ENCODE peak calls at places on chromosomes 7 and 10, in five cellular contexts. P is Calu3; C is posterior cingulate gyrus; N is activated T-cell treated with anti-CD3 and anti-CD28 coated beads, Interleukin-2, amount 50 U/mL, for 48 hours; K is NCI-H82. I is an unnamed sample.

GRCh38 chr7:134004829-134005505 is 122.2 kb upstream of the LRGUK start:
- DNase-seq in K (peak; percentile 94), P (no peak), C (no peak), N (no peak), I (peak; percentile 92)

GRCh38 chr10:30759423-30759822 is 129.9 kb upstream of the LYZL2 start:
- DNase-seq in K (no peak), C (no peak), N (no peak), P (no peak), I (no peak)

GRCh38 chr10:4541292-4541691 is 284.7 kb upstream of the AKR1E2 start:
- DNase-seq in C (no peak), P (peak; percentile 53), K (no peak), N (no peak), I (no peak)

GRCh38 chr10:125779403-125780327 is 4.0 kb upstream of the MMP21 start:
- DNase-seq in P (no peak), N (no peak), K (peak; percentile 96), C (no peak), I (no peak)

GRCh38 chr10:124732931-124733536 is 11.1 kb downstream of the FAM53B start:
- DNase-seq in K (no peak), P (no peak), C (peak; percentile 11), N (peak; percentile 86), I (no peak)

GRCh38 chr7:128876127-128876526 is 13.5 kb downstream of the ATP6V1F start:
- DNase-seq in C (no peak), K (no peak), P (no peak), N (no peak), I (no peak)

GRCh38 chr7:45143616-45144015 is 14.0 kb upstream of the RAMP3 start:
- DNase-seq in C (no peak), P (no peak), N (no peak), K (no peak), I (no peak)

GRCh38 chr7:521221-522070 is 1.8 kb upstream of the PDGFA start:
- DNase-seq in C (peak; percentile 66), N (peak; percentile 39), K (no peak), P (peak; percentile 70), I (peak; percentile 43)

GRCh38 chr7:130444230-130444629 is 3.4 kb upstream of the CEP41 start:
- DNase-seq in N (no peak), C (no peak), K (no peak), P (no peak), I (no peak)

GRCh38 chr10:121662945-121663917 is 65.0 kb upstream of the FGFR2 start:
- DNase-seq in C (peak; percentile 32), K (peak; percentile 38), P (no peak), N (peak; percentile 19), I (no peak)

GRCh38 chr10:45001382-45002148 is 842 bp downstream of the ZNF22 start:
- DNase-seq in P (peak; percentile 68), N (peak; percentile 75), K (peak; percentile 42), C (peak; percentile 54), I (no peak)

GRCh38 chr10:96236090-96236478 is 35.3 kb downstream of the BLNK start:
- DNase-seq in K (no peak), C (no peak), P (no peak), N (no peak), I (no peak)

GRCh38 chr7:23691320-23691719 is 11.3 kb downstream of the FAM221A start:
- DNase-seq in K (peak; percentile 10), N (no peak), C (no peak), P (no peak), I (no peak)

GRCh38 chr7:33667261-33667660 is 238.1 kb upstream of the BMPER start:
- DNase-seq in N (no peak), P (no peak), C (no peak), K (no peak), I (no peak)

GRCh38 chr7:93036807-93037206 is 81.0 kb downstream of the SAMD9 start:
- DNase-seq in C (no peak), K (peak; percentile 81), P (no peak), N (no peak), I (no peak)

GRCh38 chr10:103765168-103765567 is 90.2 kb downstream of the SH3PXD2A start:
- DNase-seq in C (no peak), N (no peak), P (no peak), K (no peak), I (no peak)

GRCh38 chr7:114026486-114027089 is 107.8 kb upstream of the PPP1R3A start:
- DNase-seq in P (peak; percentile 43), K (peak; percentile 89), C (no peak), N (no peak), I (peak; percentile 4)

GRCh38 chr10:21724695-21725371 is 190.8 kb downstream of the MLLT10 start:
- DNase-seq in N (no peak), P (peak; percentile 90), C (peak; percentile 69), K (peak; percentile 97), I (peak; percentile 92)

GRCh38 chr10:47049056-47049851 is 138.0 kb downstream of the PTPN20 start:
- DNase-seq in K (no peak), C (no peak), P (no peak), N (no peak), I (no peak)

GRCh38 chr10:62491597-62491996 is 117.4 kb downstream of the ZNF365 start:
- DNase-seq in P (no peak), C (no peak), K (no peak), N (no peak), I (no peak)

GRCh38 chr7:91869661-91870060 is 10.8 kb downstream of the MTERF1 start:
- DNase-seq in P (no peak), N (no peak), C (no peak), K (no peak), I (no peak)

GRCh38 chr7:94509264-94509878 is at the start of gene CASD1:
- DNase-seq in N (peak; percentile 71), P (peak; percentile 38), K (peak; percentile 75), C (peak; percentile 61), I (peak; percentile 55)

GRCh38 chr7:47093254-47093798 is 488.6 kb downstream of the TNS3 start:
- DNase-seq in K (no peak), C (no peak), P (no peak), N (no peak), I (no peak)

GRCh38 chr7:70788276-70788675 is 343.7 kb upstream of the GALNT17 start:
- DNase-seq in C (no peak), P (no peak), N (no peak), K (no peak), I (no peak)

GRCh38 chr7:114711244-114711643 is 210.7 kb upstream of the MDFIC start:
- DNase-seq in P (peak; percentile 36), K (no peak), C (no peak), N (no peak), I (no peak)

GRCh38 chr7:108592633-108593277 is 23.1 kb downstream of the DNAJB9 start:
- DNase-seq in N (no peak), C (peak; percentile 23), K (peak; percentile 86), P (peak; percentile 17), I (peak; percentile 71)

GRCh38 chr10:89032141-89032814 is 41.7 kb downstream of the FAS start:
- DNase-seq in C (no peak), P (peak; percentile 64), K (peak; percentile 37), N (peak; percentile 75), I (no peak)

GRCh38 chr10:728603-729002 is 39.1 kb upstream of the DIP2C start:
- DNase-seq in K (no peak), C (no peak), P (no peak), N (no peak), I (no peak)

GRCh38 chr7:52956379-52956915 is 79.0 kb upstream of the POM121L12 start:
- DNase-seq in C (no peak), K (no peak), N (no peak), P (no peak), I (no peak)

GRCh38 chr10:95406651-95407280 is 116.0 kb upstream of the PDLIM1 start:
- DNase-seq in C (peak; percentile 57), N (no peak), P (peak; percentile 58), K (no peak), I (no peak)

GRCh38 chr7:157617401-157617800 is 280.6 kb downstream of the DNAJB6 start:
- DNase-seq in C (no peak), N (no peak), K (no peak), P (no peak), I (no peak)

GRCh38 chr7:141654551-141654950 is 47.4 kb downstream of the DENND11 start:
- DNase-seq in N (peak; percentile 61), K (peak; percentile 86), C (peak; percentile 67), P (peak; percentile 71), I (peak; percentile 65)

GRCh38 chr10:9243861-9244515 is 1189.5 kb downstream of the GATA3 start:
- DNase-seq in K (peak; percentile 36), N (no peak), P (no peak), C (no peak), I (peak; percentile 24)

GRCh38 chr7:157481389-157481788 is 144.6 kb downstream of the DNAJB6 start:
- DNase-seq in N (no peak), K (no peak), C (no peak), P (no peak), I (no peak)

GRCh38 chr10:97765201-97765600 is 6.6 kb downstream of the SFRP5 start:
- DNase-seq in K (peak; percentile 56), C (no peak), P (no peak), N (no peak), I (peak; percentile 44)

GRCh38 chr7:128444242-128444641 is 11.4 kb upstream of the HILPDA start:
- DNase-seq in C (no peak), P (no peak), K (no peak), N (no peak), I (no peak)

GRCh38 chr7:38592737-38593136 is 38.4 kb downstream of the AMPH start:
- DNase-seq in P (no peak), K (peak; percentile 30), N (no peak), C (no peak), I (no peak)

GRCh38 chr7:74282748-74283459 is 6.3 kb upstream of the CLIP2 start:
- DNase-seq in P (no peak), K (no peak), N (no peak), C (no peak), I (no peak)